ENCODE peak calls at places on chromosome 11, in four cellular contexts. M is thoracic aorta, D is lung, U is foreskin keratinocyte. S is an unnamed sample. For H3K4me1, the result is how much of the 10 kb centered on the place peaks cover.

GRCh38 chr11:35305670-35306382 is 113.5 kb downstream of the SLC1A2 start:
- DNase-seq in M (no peak), D (no peak), U (no peak), S (peak)

GRCh38 chr11:14012836-14013235 is 50.3 kb downstream of the SPON1 start:
- DNase-seq in M (no peak), D (no peak), U (no peak), S (no peak)

GRCh38 chr11:38323961-38324761 is 1726.1 kb upstream of the RAG2 start:
- DNase-seq in M (no peak), D (no peak), U (peak), S (no peak)

GRCh38 chr11:90373971-90374370 is 151.1 kb upstream of the CHORDC1 start:
- DNase-seq in M (no peak), D (no peak), U (no peak), S (no peak)

GRCh38 chr11:76783294-76783900 is at the start of gene TSKU:
- DNase-seq in M (no peak), D (no peak), U (no peak), S (no peak)

GRCh38 chr11:132715041-132715440 is 817.3 kb downstream of the OPCML start:
- DNase-seq in M (no peak), D (no peak), U (no peak), S (no peak)

GRCh38 chr11:31856248-31856647 is 45.1 kb upstream of the PAX6 start:
- DNase-seq in M (no peak), D (no peak), U (peak), S (no peak)

GRCh38 chr11:45022294-45023064 is 71.8 kb upstream of the TP53I11 start:
- DNase-seq in M (no peak), D (no peak), U (no peak), S (no peak)

GRCh38 chr11:32435152-32435480 is 223 bp downstream of the WT1 start:
- DNase-seq in M (no peak), D (no peak), U (no peak), S (no peak)

GRCh38 chr11:35811783-35812182 is 132.1 kb upstream of the LDLRAD3 start:
- DNase-seq in M (no peak), D (no peak), U (no peak), S (no peak)

GRCh38 chr11:45885921-45886721 is 670 bp downstream of the MAPK8IP1 start:
- DNase-seq in M (no peak), D (no peak), U (no peak), S (no peak)

GRCh38 chr11:77471520-77472234 is 2.2 kb downstream of the PAK1 start:
- DNase-seq in M (no peak), D (no peak), U (no peak), S (peak)

GRCh38 chr11:3207530-3208189 is 11.0 kb downstream of the MRGPRG start:
- DNase-seq in M (no peak), D (no peak), U (no peak), S (no peak)

GRCh38 chr11:46290598-46291309 is 13.3 kb downstream of the CREB3L1 start:
- DNase-seq in M (no peak), D (peak), U (no peak), S (peak)

GRCh38 chr11:102559839-102560238 is 29.3 kb upstream of the MMP7 start:
- DNase-seq in M (no peak), D (no peak), U (no peak), S (no peak)

GRCh38 chr11:95363710-95364109 is 132.7 kb upstream of the SESN3 start:
- DNase-seq in M (no peak), D (no peak), U (no peak), S (no peak)

GRCh38 chr11:972812-973211 is 47.1 kb downstream of the AP2A2 start:
- DNase-seq in M (no peak), D (no peak), U (no peak), S (no peak)

GRCh38 chr11:112735470-112735869 is 225.8 kb upstream of the NCAM1 start:
- DNase-seq in M (no peak), D (no peak), U (no peak), S (no peak)

GRCh38 chr11:64538501-64538951 is 52.5 kb upstream of the SLC22A12 start:
- DNase-seq in M (no peak), D (no peak), U (no peak), S (no peak)

GRCh38 chr11:93487032-93487483 is 56.1 kb downstream of the SMCO4 start:
- DNase-seq in M (no peak), D (no peak), U (no peak), S (no peak)

GRCh38 chr11:33668468-33668825 is 32.2 kb downstream of the C11orf91 start:
- DNase-seq in M (no peak), D (no peak), U (no peak), S (no peak)

GRCh38 chr11:116164843-116165242 is 607.9 kb downstream of the BUD13 start:
- DNase-seq in M (no peak), D (no peak), U (no peak), S (no peak)

GRCh38 chr11:690738-691633 is 4.0 kb downstream of the DEAF1 start:
- DNase-seq in M (no peak), D (no peak), U (no peak), S (no peak)

GRCh38 chr11:24585192-24585591 is 88.3 kb downstream of the LUZP2 start:
- DNase-seq in M (no peak), D (no peak), U (no peak), S (no peak)

GRCh38 chr11:95346207-95346718 is 115.3 kb upstream of the SESN3 start:
- DNase-seq in M (no peak), D (no peak), U (no peak), S (no peak)

GRCh38 chr11:75760710-75761493 is 7.7 kb upstream of the DGAT2 start:
- DNase-seq in M (no peak), D (no peak), U (no peak), S (no peak)

GRCh38 chr11:6459049-6459448 is 14.7 kb downstream of the TRIM3 start:
- DNase-seq in M (no peak), D (no peak), U (no peak), S (no peak)

GRCh38 chr11:32706985-32707736 is 87.3 kb downstream of the CCDC73 start:
- DNase-seq in M (no peak), D (no peak), U (peak), S (no peak)

GRCh38 chr11:66388746-66389386 is 17.3 kb upstream of the SLC29A2 start:
- DNase-seq in M (no peak), D (peak), U (peak), S (peak)

GRCh38 chr11:113373981-113374560 is 13.5 kb upstream of the ANKK1 start:
- DNase-seq in M (no peak), D (no peak), U (no peak), S (no peak)

GRCh38 chr11:17014774-17015638 is 792 bp upstream of the PLEKHA7 start:
- DNase-seq in M (no peak), D (no peak), U (no peak), S (no peak)

GRCh38 chr11:101341578-101341977 is 212.0 kb upstream of the PGR start:
- DNase-seq in M (no peak), D (no peak), U (no peak), S (no peak)

GRCh38 chr11:115607621-115608191 is 103.5 kb upstream of the CADM1 start:
- DNase-seq in M (no peak), D (no peak), U (no peak), S (no peak)

GRCh38 chr11:8066036-8066910 is 14.7 kb upstream of the TUB start:
- DNase-seq in M (no peak), D (no peak), U (no peak), S (no peak)

GRCh38 chr11:29159552-29160465 is 857.0 kb downstream of the KCNA4 start:
- DNase-seq in M (no peak), D (peak), U (peak), S (peak)

GRCh38 chr11:109783842-109784241 is 309.4 kb upstream of the ZC3H12C start:
- DNase-seq in M (no peak), D (no peak), U (no peak), S (no peak)

GRCh38 chr11:128365044-128365443 is 222.3 kb downstream of the ETS1 start:
- DNase-seq in M (no peak), D (no peak), U (no peak), S (no peak)

GRCh38 chr11:21588754-21589153 is 604.1 kb upstream of the ANO5 start:
- DNase-seq in M (no peak), D (no peak), U (no peak), S (no peak)

GRCh38 chr11:80719292-80719646 is 1278.4 kb upstream of the TENM4 start:
- DNase-seq in M (no peak), D (no peak), U (no peak), S (no peak)
- TF ChIP-seq CTCF in M (no peak), D (no peak), U (no peak), S (no peak)

GRCh38 chr11:134474942-134475341 is 62.9 kb upstream of the B3GAT1 start:
- DNase-seq in M (no peak), D (no peak), U (no peak), S (no peak)
- H3K4me1 ChIP-seq in M (under half), D (under half), U (under half), S (under half)

GRCh38 chr11:27041141-27041869 is 690 bp downstream of the BBOX1 start:
- DNase-seq in M (no peak), D (no peak), U (no peak), S (no peak)

GRCh38 chr11:27040302-27041115 is at the start of gene BBOX1:
- DNase-seq in M (no peak), D (no peak), U (peak), S (peak)

GRCh38 chr11:27039873-27040272 is 742 bp upstream of the BBOX1 start:
- DNase-seq in M (no peak), D (no peak), U (no peak), S (no peak)
- TF ChIP-seq CTCF in M (no peak), D (no peak), U (peak), S (no peak)

GRCh38 chr11:60989108-60989650 is 17.7 kb downstream of the CD6 start:
- DNase-seq in M (no peak), D (no peak), U (no peak), S (no peak)

GRCh38 chr11:60985991-60986915 is 14.8 kb downstream of the CD6 start:
- DNase-seq in M (no peak), D (peak), U (peak), S (no peak)

GRCh38 chr11:60985501-60985900 is 14.0 kb downstream of the CD6 start:
- DNase-seq in M (no peak), D (no peak), U (no peak), S (no peak)

GRCh38 chr11:60988658-60989057 is 17.2 kb downstream of the CD6 start:
- DNase-seq in M (no peak), D (no peak), U (no peak), S (no peak)

DNA sequence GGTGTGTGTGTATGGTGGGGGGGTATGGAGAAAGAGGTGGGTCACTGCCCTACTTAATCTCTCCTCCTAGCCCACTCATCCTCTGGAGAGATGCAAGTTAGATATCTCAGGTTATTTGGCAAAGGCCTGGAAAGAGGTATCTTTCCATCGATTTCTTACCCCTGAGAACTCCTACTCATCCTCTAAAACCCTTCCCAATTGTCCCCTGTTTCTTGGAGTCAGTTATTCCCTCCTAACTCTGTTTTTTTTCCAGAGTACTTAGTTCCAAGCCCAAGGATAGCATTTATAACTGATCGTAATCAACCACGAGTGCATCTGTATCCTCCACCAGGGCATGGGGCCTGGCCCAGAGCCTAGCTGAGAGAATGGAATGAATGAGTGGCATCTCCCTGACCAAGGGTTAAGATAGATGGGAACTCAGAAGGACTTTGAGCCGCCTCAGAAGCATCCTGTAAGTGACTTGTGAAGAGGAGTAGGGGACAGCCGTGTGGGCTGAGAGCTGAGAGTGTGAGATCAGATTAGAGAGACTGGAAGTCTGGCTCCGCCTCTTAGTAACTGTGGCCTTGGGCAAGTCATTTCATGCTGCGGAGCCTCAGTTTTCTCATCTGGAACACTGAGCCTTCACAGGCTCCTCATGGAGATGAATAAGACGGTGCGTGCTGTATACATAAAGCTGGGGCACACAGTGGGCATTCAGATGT is 16.2 kb downstream of the CD6 start:
- DNase-seq in M (no peak), D (no peak), U (no peak), S (no peak)
- H3K4me1 ChIP-seq in M (under half), D (under half), U (under half), S (under half)